ENCODE peak calls at places on chromosomes 6 and 20, in four cellular contexts. Z, V, D and U are unnamed samples.

GRCh38 chr6:114952229-114952628 is 609.4 kb upstream of the HS3ST5 start:
- DNase-seq in Z (no peak), V (no peak), D (no peak), U (no peak)

GRCh38 chr6:104955927-104956662 is 812 bp upstream of the LIN28B start:
- DNase-seq in Z (peak), V (no peak), D (peak), U (no peak)

GRCh38 chr6:149964243-149965190 is 774 bp downstream of the ULBP1 start:
- DNase-seq in Z (peak), V (no peak), D (no peak), U (no peak)

GRCh38 chr6:113936093-113936934 is 34.6 kb downstream of the HDAC2 start:
- DNase-seq in Z (peak), V (peak), D (peak), U (peak)

GRCh38 chr6:151357758-151358436 is 33.5 kb downstream of the ZBTB2 start:
- DNase-seq in Z (no peak), V (no peak), D (no peak), U (no peak)

GRCh38 chr6:40556881-40557280 is 30.3 kb downstream of the LRFN2 start:
- DNase-seq in Z (no peak), V (no peak), D (no peak), U (no peak)

GRCh38 chr6:11601776-11602605 is 64.4 kb downstream of the TMEM170B start:
- DNase-seq in Z (no peak), V (no peak), D (no peak), U (no peak)

GRCh38 chr20:17570347-17571152 is 675 bp downstream of the DSTN start:
- DNase-seq in Z (peak), V (peak), D (peak), U (no peak)

GRCh38 chr6:106885659-106886058 is 88.9 kb downstream of the CD24 start:
- DNase-seq in Z (no peak), V (no peak), D (no peak), U (no peak)

GRCh38 chr6:164010446-164011071 is 596.0 kb downstream of the QKI start:
- DNase-seq in Z (no peak), V (no peak), D (no peak), U (no peak)

GRCh38 chr20:62655291-62656204 is 13.2 kb downstream of the SLCO4A1 start:
- DNase-seq in Z (no peak), V (no peak), D (no peak), U (no peak)

GRCh38 chr20:15346657-15347280 is 1009.4 kb upstream of the FLRT3 start:
- DNase-seq in Z (no peak), V (no peak), D (no peak), U (no peak)

GRCh38 chr6:165013701-165014100 is 295.7 kb downstream of the C6orf118 start:
- DNase-seq in Z (no peak), V (no peak), D (no peak), U (no peak)

GRCh38 chr20:47400685-47401084 is 44.2 kb upstream of the ZMYND8 start:
- DNase-seq in Z (peak), V (no peak), D (no peak), U (peak)

GRCh38 chr20:48638546-48638945 is 189.3 kb downstream of the PREX1 start:
- DNase-seq in Z (no peak), V (peak), D (no peak), U (no peak)

GRCh38 chr6:100801036-100801435 is 80.1 kb downstream of the ASCC3 start:
- DNase-seq in Z (no peak), V (no peak), D (no peak), U (no peak)

GRCh38 chr6:25012657-25013056 is 76.9 kb upstream of the RIPOR2 start:
- DNase-seq in Z (no peak), V (no peak), D (no peak), U (no peak)

GRCh38 chr6:148112851-148113319 is 229.8 kb upstream of the SASH1 start:
- DNase-seq in Z (no peak), V (no peak), D (no peak), U (no peak)

GRCh38 chr20:36591854-36592641 is 13.5 kb upstream of the RAB5IF start:
- DNase-seq in Z (peak), V (peak), D (peak), U (peak)

GRCh38 chr20:43446361-43446879 is 11.3 kb upstream of the SRSF6 start:
- DNase-seq in Z (peak), V (no peak), D (no peak), U (no peak)

GRCh38 chr6:12071064-12071615 is 59.0 kb downstream of the HIVEP1 start:
- DNase-seq in Z (no peak), V (no peak), D (no peak), U (no peak)

GRCh38 chr6:13215390-13215789 is 112.9 kb downstream of the TBC1D7 start:
- DNase-seq in Z (no peak), V (no peak), D (no peak), U (no peak)

DNA sequence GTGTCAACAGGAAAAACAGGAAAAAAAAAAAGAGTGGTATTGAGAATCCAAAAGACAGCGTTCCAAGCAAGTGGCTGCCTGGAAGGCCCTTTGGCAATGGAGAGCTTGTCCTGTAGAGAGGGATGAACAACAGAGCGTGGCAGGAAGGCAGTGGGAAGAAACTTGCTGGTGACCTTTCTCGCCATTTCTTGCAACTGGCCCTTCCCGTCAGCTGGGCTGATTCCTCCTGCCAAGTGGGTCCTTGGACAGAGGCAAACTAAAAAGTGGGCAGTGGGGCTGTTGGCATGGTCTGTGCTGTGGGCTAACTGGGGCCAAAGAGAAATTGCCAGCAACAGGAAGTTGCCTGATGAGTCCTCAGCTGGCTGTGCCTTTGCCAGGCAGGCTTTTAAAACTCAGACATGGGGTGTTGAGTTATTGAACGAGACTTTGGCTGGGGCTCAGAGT is 43.9 kb upstream of the CLDN20 start:
- DNase-seq in Z (no peak), V (no peak), D (no peak), U (no peak)
- TF ChIP-seq JUND in Z (no peak), V (no peak), D (no peak), U (no peak)

DNA sequence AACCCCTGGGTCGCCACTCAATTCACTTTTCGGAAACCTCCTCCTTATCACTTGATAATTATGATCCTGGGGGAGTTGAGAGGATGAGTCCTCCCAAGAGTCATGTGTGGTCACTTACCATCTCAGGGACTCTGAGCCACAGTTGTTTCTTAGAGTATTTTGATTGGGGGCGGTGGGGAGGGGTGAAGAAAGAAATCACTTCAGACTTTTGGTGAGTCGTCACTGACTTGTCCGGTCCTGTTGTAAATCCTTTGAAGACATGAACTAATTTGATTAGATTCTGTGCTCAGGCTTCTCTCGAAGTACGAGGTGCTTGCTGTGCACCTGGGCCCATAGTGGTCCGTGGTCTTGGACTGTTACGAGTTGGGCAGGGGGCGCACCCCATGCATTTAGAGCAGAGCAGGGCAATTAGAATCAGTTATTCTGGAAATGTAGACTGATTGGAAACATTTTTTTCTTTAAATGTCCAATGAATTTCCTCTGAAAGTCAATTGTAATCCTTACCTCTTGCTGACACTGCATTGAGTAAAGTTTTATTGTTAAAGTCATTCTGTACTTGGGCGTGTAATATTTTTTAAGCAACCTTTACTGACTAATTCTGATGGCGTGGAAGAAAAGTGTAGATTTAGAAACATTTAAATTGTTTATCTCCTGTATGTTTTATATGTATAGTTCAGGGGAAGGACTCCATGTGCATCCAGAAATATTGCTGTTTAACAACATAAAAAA is 173.4 kb downstream of the SLC16A10 start:
- DNase-seq in Z (no peak), V (no peak), D (no peak), U (no peak)
- TF ChIP-seq JUND in Z (no peak), V (no peak), D (no peak), U (no peak)

DNA sequence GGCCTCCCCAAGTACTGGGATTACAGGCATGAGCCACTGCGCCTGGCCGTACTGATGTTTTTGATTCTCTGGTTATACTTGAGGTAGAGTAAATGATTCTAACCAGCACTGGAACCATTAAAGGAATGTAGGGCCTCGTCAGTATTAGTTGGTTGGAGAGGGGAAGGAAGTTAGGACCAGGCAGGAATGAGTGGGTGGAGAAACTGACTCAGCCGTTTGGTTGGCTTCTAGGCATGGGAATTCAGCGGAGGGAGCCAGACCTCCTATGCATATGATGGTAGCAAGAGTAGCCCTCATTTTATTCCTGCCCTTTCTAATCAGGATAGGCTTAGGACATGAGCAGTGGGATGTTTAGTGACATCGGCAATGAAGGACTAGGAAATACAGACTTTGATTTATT is 19.0 kb upstream of the SERINC3 start:
- DNase-seq in Z (no peak), V (no peak), D (no peak), U (no peak)
- TF ChIP-seq JUND in Z (no peak), V (no peak), D (no peak), U (no peak)

GRCh38 chr20:32526125-32526524 is 59.0 kb downstream of the NOL4L start:
- DNase-seq in Z (no peak), V (no peak), D (no peak), U (no peak)
- TF ChIP-seq JUND in Z (no peak), V (no peak), D (no peak), U (no peak)

GRCh38 chr20:60035486-60035885 is 77.3 kb downstream of the CDH26 start:
- DNase-seq in Z (no peak), V (no peak), D (no peak), U (no peak)

GRCh38 chr20:60039526-60039925 is 81.3 kb downstream of the CDH26 start:
- DNase-seq in Z (no peak), V (no peak), D (no peak), U (no peak)

GRCh38 chr20:60036346-60037119 is 78.3 kb downstream of the CDH26 start:
- DNase-seq in Z (no peak), V (no peak), D (no peak), U (no peak)

GRCh38 chr20:60038400-60038799 is 80.2 kb downstream of the CDH26 start:
- DNase-seq in Z (no peak), V (no peak), D (no peak), U (no peak)

GRCh38 chr20:60037120-60037499 is 78.9 kb downstream of the CDH26 start:
- DNase-seq in Z (no peak), V (no peak), D (no peak), U (no peak)
- TF ChIP-seq JUND in Z (no peak), V (no peak), D (no peak), U (no peak)

GRCh38 chr6:82362144-82362543 is 1.5 kb upstream of the TPBG start:
- DNase-seq in Z (no peak), V (no peak), D (no peak), U (no peak)
- TF ChIP-seq JUND in Z (no peak), V (no peak), D (no peak), U (no peak)

GRCh38 chr20:57941121-57941522 is 231.3 kb upstream of the PMEPA1 start:
- DNase-seq in Z (no peak), V (no peak), D (no peak), U (no peak)

GRCh38 chr20:57939499-57939898 is 229.7 kb upstream of the PMEPA1 start:
- DNase-seq in Z (no peak), V (no peak), D (no peak), U (peak)

GRCh38 chr20:57938158-57939108 is 228.6 kb upstream of the PMEPA1 start:
- DNase-seq in Z (no peak), V (no peak), D (no peak), U (no peak)

GRCh38 chr20:57941572-57942381 is 232.0 kb upstream of the PMEPA1 start:
- DNase-seq in Z (peak), V (no peak), D (no peak), U (no peak)

DNA sequence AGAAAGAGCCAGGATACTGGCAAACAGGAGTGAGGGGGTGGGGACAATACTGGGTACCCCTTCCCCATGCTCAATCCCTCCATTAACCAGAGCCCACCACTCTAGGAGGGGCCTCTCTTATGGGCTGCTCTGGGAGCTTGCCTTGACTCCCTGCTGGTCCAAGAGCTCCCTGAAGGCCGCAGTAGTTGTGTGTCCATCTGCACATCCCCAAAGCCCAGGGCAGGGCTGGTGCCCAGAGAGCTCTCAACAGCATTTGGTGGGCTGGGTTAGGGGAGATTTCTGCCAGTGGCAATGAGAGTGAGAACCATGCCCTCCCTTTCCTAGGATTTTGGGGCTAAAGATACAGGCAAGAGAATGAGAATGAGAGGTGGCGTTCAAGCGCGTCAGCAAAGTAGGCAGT is 230.6 kb upstream of the PMEPA1 start:
- DNase-seq in Z (no peak), V (no peak), D (no peak), U (no peak)
- TF ChIP-seq JUND in Z (no peak), V (no peak), D (no peak), U (no peak)

GRCh38 chr6:136774228-136775041 is 17.8 kb downstream of the MAP3K5 start:
- DNase-seq in Z (no peak), V (no peak), D (no peak), U (no peak)
- TF ChIP-seq JUND in Z (no peak), V (no peak), D (no peak), U (no peak)

GRCh38 chr6:99024089-99024488 is 76.3 kb upstream of the FBXL4 start:
- DNase-seq in Z (no peak), V (no peak), D (no peak), U (no peak)
- TF ChIP-seq JUND in Z (no peak), V (no peak), D (no peak), U (no peak)